ENCODE peak calls at places on chromosomes 7 and 10, in four cellular contexts. D is suprapubic skin, U is neural progenitor cell, Y is prostate gland. P is an unnamed sample. For H3K27me3, the result is how much of the 10 kb centered on the place peaks cover.

GRCh38 chr7:44797329-44798258 is 1.1 kb downstream of the PPIA start:
- DNase-seq in D (peak), U (peak), Y (peak), P (peak)

GRCh38 chr7:47008461-47008860 is 573.5 kb downstream of the TNS3 start:
- DNase-seq in D (no peak), U (no peak), Y (no peak), P (no peak)

GRCh38 chr7:27088002-27088931 is 7.5 kb downstream of the HOXA1 start:
- DNase-seq in D (no peak), U (no peak), Y (no peak), P (no peak)

GRCh38 chr10:87695074-87695473 is 35.4 kb downstream of the PAPSS2 start:
- DNase-seq in D (no peak), U (no peak), Y (no peak), P (no peak)

GRCh38 chr7:44147026-44147881 is 6.1 kb upstream of the MYL7 start:
- DNase-seq in D (peak), U (peak), Y (no peak), P (peak)

GRCh38 chr7:148700693-148701092 is 2.0 kb downstream of the CUL1 start:
- DNase-seq in D (no peak), U (peak), Y (no peak), P (peak)

GRCh38 chr7:154975984-154976383 is 26.9 kb downstream of the PAXIP1 start:
- DNase-seq in D (no peak), U (no peak), Y (no peak), P (no peak)

GRCh38 chr7:87628780-87629569 is 777 bp downstream of the RUNDC3B start:
- DNase-seq in D (no peak), U (peak), Y (peak), P (peak)

GRCh38 chr10:98425511-98426352 is 10.8 kb upstream of the PYROXD2 start:
- DNase-seq in D (no peak), U (peak), Y (no peak), P (peak)

GRCh38 chr7:32070406-32071360 is at the start of gene PDE1C:
- DNase-seq in D (no peak), U (peak), Y (no peak), P (no peak)

GRCh38 chr7:2619120-2619519 is 12.7 kb upstream of the TTYH3 start:
- DNase-seq in D (no peak), U (no peak), Y (no peak), P (no peak)

GRCh38 chr7:70695804-70696104 is 436.2 kb upstream of the GALNT17 start:
- DNase-seq in D (no peak), U (peak), Y (no peak), P (no peak)

GRCh38 chr10:34641913-34642558 is 173.1 kb downstream of the PARD3 start:
- DNase-seq in D (no peak), U (no peak), Y (no peak), P (no peak)

GRCh38 chr7:43516581-43517342 is 66.1 kb upstream of the STK17A start:
- DNase-seq in D (no peak), U (no peak), Y (no peak), P (no peak)

GRCh38 chr10:97570146-97570788 is 2.3 kb upstream of the ANKRD2 start:
- DNase-seq in D (no peak), U (no peak), Y (no peak), P (no peak)

GRCh38 chr10:22335204-22335956 is 9.9 kb upstream of the SPAG6 start:
- DNase-seq in D (no peak), U (peak), Y (no peak), P (no peak)

GRCh38 chr10:62501547-62501946 is 127.4 kb downstream of the ZNF365 start:
- DNase-seq in D (no peak), U (no peak), Y (no peak), P (no peak)

GRCh38 chr7:94368371-94368791 is 26.3 kb upstream of the COL1A2 start:
- DNase-seq in D (no peak), U (peak), Y (no peak), P (no peak)

GRCh38 chr7:85126383-85126782 is 60.5 kb downstream of the SEMA3D start:
- DNase-seq in D (no peak), U (no peak), Y (no peak), P (no peak)

GRCh38 chr7:44486693-44487092 is 3.8 kb downstream of the NUDCD3 start:
- DNase-seq in D (no peak), U (no peak), Y (no peak), P (no peak)

GRCh38 chr7:156158213-156158612 is 345.9 kb upstream of the SHH start:
- DNase-seq in D (no peak), U (no peak), Y (no peak), P (no peak)

GRCh38 chr7:156158693-156159092 is 346.4 kb upstream of the SHH start:
- DNase-seq in D (no peak), U (no peak), Y (no peak), P (no peak)

GRCh38 chr7:156155988-156156733 is 343.9 kb upstream of the SHH start:
- DNase-seq in D (no peak), U (peak), Y (no peak), P (no peak)

GRCh38 chr7:156157409-156158012 is 345.2 kb upstream of the SHH start:
- DNase-seq in D (no peak), U (no peak), Y (no peak), P (no peak)

DNA sequence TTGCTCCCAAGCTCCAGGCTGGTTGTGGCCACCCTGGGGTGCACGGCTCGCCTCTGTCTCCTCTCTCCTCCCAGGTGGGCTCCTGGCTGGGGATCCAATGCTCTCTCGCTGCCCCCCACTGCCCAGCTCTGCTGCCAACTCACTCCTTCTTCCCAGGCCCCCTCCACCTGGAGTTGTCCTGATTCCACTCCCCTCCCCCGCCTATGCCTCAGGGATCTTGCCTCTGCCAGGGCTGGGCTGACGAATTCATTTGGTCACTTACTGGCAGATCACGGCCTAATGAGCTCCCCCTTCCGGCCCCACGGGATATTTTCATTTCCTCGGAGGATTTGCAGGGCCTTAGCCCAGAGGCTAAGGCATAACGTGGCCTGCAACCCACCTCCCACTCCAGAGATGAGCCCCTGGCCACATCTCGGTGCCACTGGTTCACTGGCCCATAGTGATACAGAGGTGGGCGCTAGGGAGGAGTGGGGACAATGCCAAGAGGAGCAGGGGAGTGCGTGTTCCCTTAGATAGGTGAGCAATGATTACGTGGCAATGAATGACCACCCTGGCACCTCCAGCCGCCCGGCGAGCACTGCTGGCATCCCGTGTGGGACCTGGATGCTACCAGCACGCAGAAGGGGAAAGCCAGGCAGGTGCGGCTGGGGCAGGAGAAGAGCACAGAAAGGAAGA is 344.6 kb upstream of the SHH start:
- DNase-seq in D (no peak), U (peak), Y (no peak), P (peak)
- TF ChIP-seq CTCF in D (no peak), U (peak), Y (no peak), P (peak)

GRCh38 chr7:111164442-111164841 is 73.5 kb downstream of the LRRN3 start:
- DNase-seq in D (no peak), U (no peak), Y (no peak), P (no peak)
- H3K27me3 ChIP-seq in D (under half), U (under half), Y (under half), P (under half)

DNA sequence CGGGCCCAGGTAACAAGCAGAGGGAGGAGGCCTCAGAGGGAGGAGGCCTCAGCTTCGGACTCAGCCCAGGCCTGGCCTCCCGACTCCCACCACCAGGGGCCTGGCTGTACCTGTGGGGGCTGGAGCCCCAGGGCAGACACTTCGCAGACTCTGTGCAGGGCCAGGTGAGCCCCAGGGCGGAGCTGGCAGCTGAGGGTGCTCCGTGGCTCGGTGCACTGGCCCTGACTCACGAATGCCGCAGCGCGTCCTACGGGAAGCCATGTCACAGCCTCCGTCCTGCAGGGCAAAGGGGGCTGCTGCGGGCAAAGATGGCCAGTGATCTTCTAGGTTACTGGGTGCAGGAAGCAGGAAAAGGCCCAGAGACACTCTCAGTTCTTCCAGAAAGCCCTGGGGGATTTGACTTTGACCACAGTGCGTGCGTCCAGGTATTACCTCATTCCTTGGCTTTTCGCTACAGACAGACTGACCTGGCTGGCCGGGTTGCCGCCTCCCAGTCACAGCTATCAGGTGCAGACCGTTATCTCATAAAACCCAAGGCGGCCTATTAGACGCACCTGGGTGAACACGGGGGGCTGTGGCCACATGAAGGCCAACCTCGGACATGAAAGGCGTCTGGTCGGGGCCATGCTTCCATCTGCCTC is 80.1 kb downstream of the FOXL3 start:
- DNase-seq in D (peak), U (no peak), Y (no peak), P (no peak)
- TF ChIP-seq CTCF in D (no peak), U (peak), Y (no peak), P (peak)

DNA sequence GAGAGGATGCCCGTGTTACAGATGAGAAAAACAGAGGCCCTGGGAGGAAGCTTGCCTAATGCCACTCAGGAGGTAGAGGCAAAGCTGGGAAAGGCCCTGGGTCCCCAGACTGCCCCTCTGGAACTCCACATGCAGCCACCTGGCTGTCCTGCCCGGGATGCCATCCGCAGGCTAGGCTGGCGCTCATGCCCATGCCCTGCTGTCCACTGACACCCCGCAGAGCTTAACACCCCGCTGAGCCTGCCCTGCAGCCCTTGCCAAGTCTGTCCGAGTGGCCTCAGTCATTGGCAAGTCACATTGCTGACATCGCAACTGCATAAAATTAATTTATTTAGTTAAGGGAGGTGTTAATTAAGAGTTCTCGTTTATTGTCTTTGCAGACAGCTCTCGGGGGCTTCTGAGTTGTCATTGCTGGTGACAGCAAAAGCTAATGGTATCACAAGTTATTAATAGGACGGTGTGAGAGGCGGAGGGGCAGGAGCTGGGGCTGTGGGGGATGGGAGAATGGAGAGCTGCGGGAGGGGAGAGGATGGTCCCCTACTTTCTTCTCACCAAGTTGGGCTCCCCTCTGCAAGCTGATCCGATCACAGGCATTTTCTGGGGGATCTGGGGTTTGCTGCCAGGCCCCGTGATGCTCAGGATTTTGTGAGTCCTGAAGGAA is 55.6 kb upstream of the PCBD1 start:
- DNase-seq in D (no peak), U (no peak), Y (no peak), P (no peak)
- H3K27me3 ChIP-seq in D (under half), U (under half), Y (under half), P (under half)

GRCh38 chr7:107047902-107048782 is 3.6 kb downstream of the PRKAR2B start:
- DNase-seq in D (no peak), U (no peak), Y (no peak), P (no peak)
- TF ChIP-seq CTCF in D (no peak), U (peak), Y (no peak), P (peak)